ENCODE peak calls at places on chromosomes 1 and 21, in nine cellular contexts. One of them, this sample, is unnamed.

GRCh38 chr1:244915736-244916135 is 51.4 kb upstream of the HNRNPU start:
- DNase-seq in fibroblast of pulmonary artery: no peak
- DNase-seq in IMR-90: no peak
- DNase-seq in right lobe of liver: no peak
- DNase-seq in PC-3: no peak
- DNase-seq in heart right ventricle: no peak
- DNase-seq in neural progenitor cell: no peak
- DNase-seq in tibial artery: no peak
- DNase-seq in left ventricle myocardium inferior: no peak
- DNase-seq in this sample: no peak

GRCh38 chr1:157966034-157966671 is 27.3 kb upstream of the KIRREL1 start:
- DNase-seq in fibroblast of pulmonary artery: peak; percentile 65
- DNase-seq in IMR-90: peak; percentile 82
- DNase-seq in right lobe of liver: peak; percentile 59
- DNase-seq in PC-3: no peak
- DNase-seq in heart right ventricle: no peak
- DNase-seq in neural progenitor cell: no peak
- DNase-seq in tibial artery: no peak
- DNase-seq in left ventricle myocardium inferior: no peak
- DNase-seq in this sample: peak; percentile 32

GRCh38 chr1:173212952-173213491 is 5.9 kb upstream of the TNFSF4 start:
- DNase-seq in fibroblast of pulmonary artery: no peak
- DNase-seq in IMR-90: no peak
- DNase-seq in right lobe of liver: no peak
- DNase-seq in PC-3: no peak
- DNase-seq in heart right ventricle: no peak
- DNase-seq in neural progenitor cell: no peak
- DNase-seq in tibial artery: no peak
- DNase-seq in left ventricle myocardium inferior: no peak
- DNase-seq in this sample: no peak

GRCh38 chr1:228148971-228149340 is 774 bp upstream of the GJC2 start:
- DNase-seq in fibroblast of pulmonary artery: no peak
- DNase-seq in IMR-90: no peak
- DNase-seq in right lobe of liver: no peak
- DNase-seq in PC-3: no peak
- DNase-seq in heart right ventricle: no peak
- DNase-seq in neural progenitor cell: no peak
- DNase-seq in tibial artery: no peak
- DNase-seq in left ventricle myocardium inferior: no peak
- DNase-seq in this sample: no peak

GRCh38 chr1:31297273-31298247 is 728 bp downstream of the ZCCHC17 start:
- DNase-seq in fibroblast of pulmonary artery: peak; percentile 31
- DNase-seq in IMR-90: peak; percentile 37
- DNase-seq in right lobe of liver: no peak
- DNase-seq in PC-3: peak; percentile 16
- DNase-seq in heart right ventricle: no peak
- DNase-seq in neural progenitor cell: peak; percentile 29
- DNase-seq in tibial artery: no peak
- DNase-seq in left ventricle myocardium inferior: no peak
- DNase-seq in this sample: peak; percentile 10

GRCh38 chr1:182430263-182431068 is 19.5 kb upstream of the RGSL1 start:
- DNase-seq in fibroblast of pulmonary artery: peak; percentile 25
- DNase-seq in IMR-90: peak; percentile 42
- DNase-seq in right lobe of liver: no peak
- DNase-seq in PC-3: peak; percentile 2
- DNase-seq in heart right ventricle: no peak
- DNase-seq in neural progenitor cell: no peak
- DNase-seq in tibial artery: no peak
- DNase-seq in left ventricle myocardium inferior: no peak
- DNase-seq in this sample: peak; percentile 6

GRCh38 chr1:206513312-206514111 is 6.2 kb downstream of the RASSF5 start:
- DNase-seq in fibroblast of pulmonary artery: peak; percentile 88
- DNase-seq in IMR-90: peak; percentile 87
- DNase-seq in right lobe of liver: no peak
- DNase-seq in PC-3: peak; percentile 98
- DNase-seq in heart right ventricle: peak; percentile 68
- DNase-seq in neural progenitor cell: no peak
- DNase-seq in tibial artery: peak; percentile 77
- DNase-seq in left ventricle myocardium inferior: peak; percentile 70
- DNase-seq in this sample: peak; percentile 97

GRCh38 chr1:236907205-236907604 is 97.0 kb downstream of the MT1HL1 start:
- DNase-seq in fibroblast of pulmonary artery: no peak
- DNase-seq in IMR-90: no peak
- DNase-seq in right lobe of liver: no peak
- DNase-seq in PC-3: no peak
- DNase-seq in heart right ventricle: no peak
- DNase-seq in neural progenitor cell: peak; percentile 24
- DNase-seq in tibial artery: no peak
- DNase-seq in left ventricle myocardium inferior: no peak
- DNase-seq in this sample: no peak

GRCh38 chr1:27602510-27603319 is 1.2 kb downstream of the AHDC1 start:
- DNase-seq in fibroblast of pulmonary artery: no peak
- DNase-seq in IMR-90: peak; percentile 31
- DNase-seq in right lobe of liver: peak; percentile 74
- DNase-seq in PC-3: peak; percentile 45
- DNase-seq in heart right ventricle: peak; percentile 69
- DNase-seq in neural progenitor cell: peak; percentile 77
- DNase-seq in tibial artery: peak; percentile 67
- DNase-seq in left ventricle myocardium inferior: peak; percentile 61
- DNase-seq in this sample: no peak

GRCh38 chr21:41071410-41071809 is 96.5 kb upstream of the BACE2 start:
- DNase-seq in fibroblast of pulmonary artery: no peak
- DNase-seq in IMR-90: no peak
- DNase-seq in right lobe of liver: no peak
- DNase-seq in PC-3: peak; percentile 5
- DNase-seq in heart right ventricle: no peak
- DNase-seq in neural progenitor cell: peak; percentile 59
- DNase-seq in tibial artery: no peak
- DNase-seq in left ventricle myocardium inferior: no peak
- DNase-seq in this sample: no peak

GRCh38 chr1:225700164-225700740 is 47.3 kb upstream of the ENAH start:
- DNase-seq in fibroblast of pulmonary artery: peak; percentile 97
- DNase-seq in IMR-90: peak; percentile 98
- DNase-seq in right lobe of liver: no peak
- DNase-seq in PC-3: peak; percentile 99
- DNase-seq in heart right ventricle: no peak
- DNase-seq in neural progenitor cell: peak; percentile 22
- DNase-seq in tibial artery: peak; percentile 26
- DNase-seq in left ventricle myocardium inferior: no peak
- DNase-seq in this sample: peak; percentile 98

GRCh38 chr1:221813887-221814286 is 72.0 kb upstream of the DUSP10 start:
- DNase-seq in fibroblast of pulmonary artery: no peak
- DNase-seq in IMR-90: no peak
- DNase-seq in right lobe of liver: no peak
- DNase-seq in PC-3: peak; percentile 27
- DNase-seq in heart right ventricle: no peak
- DNase-seq in neural progenitor cell: no peak
- DNase-seq in tibial artery: no peak
- DNase-seq in left ventricle myocardium inferior: no peak
- DNase-seq in this sample: no peak

GRCh38 chr1:221815660-221816059 is 73.8 kb upstream of the DUSP10 start:
- DNase-seq in fibroblast of pulmonary artery: peak; percentile 17
- DNase-seq in IMR-90: no peak
- DNase-seq in right lobe of liver: no peak
- DNase-seq in PC-3: no peak
- DNase-seq in heart right ventricle: no peak
- DNase-seq in neural progenitor cell: no peak
- DNase-seq in tibial artery: no peak
- DNase-seq in left ventricle myocardium inferior: no peak
- DNase-seq in this sample: no peak

GRCh38 chr1:221810406-221810805 is 68.5 kb upstream of the DUSP10 start:
- DNase-seq in fibroblast of pulmonary artery: peak; percentile 42
- DNase-seq in IMR-90: peak; percentile 90
- DNase-seq in right lobe of liver: no peak
- DNase-seq in PC-3: peak; percentile 98
- DNase-seq in heart right ventricle: no peak
- DNase-seq in neural progenitor cell: no peak
- DNase-seq in tibial artery: no peak
- DNase-seq in left ventricle myocardium inferior: no peak
- DNase-seq in this sample: peak; percentile 18

GRCh38 chr1:221812088-221812752 is 70.3 kb upstream of the DUSP10 start:
- DNase-seq in fibroblast of pulmonary artery: no peak
- DNase-seq in IMR-90: no peak
- DNase-seq in right lobe of liver: no peak
- DNase-seq in PC-3: no peak
- DNase-seq in heart right ventricle: no peak
- DNase-seq in neural progenitor cell: no peak
- DNase-seq in tibial artery: no peak
- DNase-seq in left ventricle myocardium inferior: no peak
- DNase-seq in this sample: no peak

DNA sequence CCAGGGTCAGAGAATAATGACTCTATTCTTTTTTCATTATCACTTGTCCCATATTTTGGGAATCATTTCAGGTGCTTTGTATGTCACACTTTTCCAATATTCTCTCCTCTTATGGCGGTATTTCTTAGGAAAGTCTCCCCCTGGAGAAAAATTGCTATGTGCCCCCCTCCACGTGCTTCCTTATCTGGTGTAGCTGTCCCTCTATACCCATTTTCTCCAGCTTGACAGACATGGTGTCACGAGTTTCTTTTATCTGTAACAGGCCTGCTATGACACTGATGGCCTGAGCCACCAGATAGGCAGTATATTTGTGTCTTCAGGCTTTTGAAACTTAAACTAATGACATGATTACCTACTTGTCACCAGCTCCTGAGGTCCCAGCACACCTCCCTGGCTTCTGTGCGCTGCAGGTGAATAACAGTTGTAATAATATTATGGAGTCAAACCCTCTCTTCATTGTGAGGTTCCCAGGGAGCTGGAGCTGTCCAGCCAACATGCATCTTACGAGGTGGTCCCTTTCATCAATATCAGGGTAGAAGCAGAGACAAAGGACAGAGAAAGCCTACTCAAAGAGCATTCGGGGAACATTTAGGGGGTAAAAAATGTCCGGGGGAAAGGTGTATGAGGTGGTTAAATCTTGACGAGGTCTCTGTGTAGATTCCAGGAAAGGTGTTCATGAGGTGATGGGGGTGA is 71.2 kb upstream of the DUSP10 start:
- DNase-seq in fibroblast of pulmonary artery: no peak
- DNase-seq in IMR-90: no peak
- DNase-seq in right lobe of liver: no peak
- DNase-seq in PC-3: no peak
- DNase-seq in heart right ventricle: no peak
- DNase-seq in neural progenitor cell: no peak
- DNase-seq in tibial artery: no peak
- DNase-seq in left ventricle myocardium inferior: no peak
- DNase-seq in this sample: no peak
- TF ChIP-seq CTCF in fibroblast of pulmonary artery: no peak
- TF ChIP-seq CTCF in IMR-90: no peak
- TF ChIP-seq CTCF in right lobe of liver: no peak
- TF ChIP-seq CTCF in PC-3: no peak
- TF ChIP-seq CTCF in heart right ventricle: no peak
- TF ChIP-seq CTCF in neural progenitor cell: no peak
- TF ChIP-seq CTCF in tibial artery: no peak
- TF ChIP-seq CTCF in left ventricle myocardium inferior: no peak
- TF ChIP-seq CTCF in this sample: no peak

DNA sequence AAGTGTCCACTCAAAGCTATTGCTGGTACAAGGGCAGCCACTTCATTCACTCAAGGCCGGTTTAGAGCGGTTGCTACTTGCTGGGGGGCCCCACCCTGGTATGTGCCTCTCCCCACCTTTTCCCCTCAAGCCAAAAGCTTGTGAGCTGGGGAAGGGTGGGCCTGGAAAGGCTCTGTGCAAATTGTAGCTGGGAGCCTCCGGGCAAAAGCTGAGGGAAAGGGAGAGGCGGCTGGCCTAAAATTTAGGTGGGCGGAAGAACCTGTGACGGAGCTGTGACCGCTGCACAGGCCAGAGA is 306 bp upstream of the SH3D21 start:
- DNase-seq in fibroblast of pulmonary artery: no peak
- DNase-seq in IMR-90: no peak
- DNase-seq in right lobe of liver: no peak
- DNase-seq in PC-3: no peak
- DNase-seq in heart right ventricle: no peak
- DNase-seq in neural progenitor cell: no peak
- DNase-seq in tibial artery: no peak
- DNase-seq in left ventricle myocardium inferior: no peak
- DNase-seq in this sample: no peak
- H3K4me3 ChIP-seq in fibroblast of pulmonary artery: no peak overlapping the region
- H3K4me3 ChIP-seq in IMR-90: no peak overlapping the region
- H3K4me3 ChIP-seq in right lobe of liver: no peak overlapping the region
- H3K4me3 ChIP-seq in PC-3: peak overlapping the region; percentile 83
- H3K4me3 ChIP-seq in heart right ventricle: peak overlapping the region; percentile 82
- H3K4me3 ChIP-seq in neural progenitor cell: peak overlapping the region; percentile 80
- H3K4me3 ChIP-seq in tibial artery: peak overlapping the region; percentile 64
- H3K4me3 ChIP-seq in left ventricle myocardium inferior: peak overlapping the region; percentile 81
- H3K4me3 ChIP-seq in this sample: no peak overlapping the region

DNA sequence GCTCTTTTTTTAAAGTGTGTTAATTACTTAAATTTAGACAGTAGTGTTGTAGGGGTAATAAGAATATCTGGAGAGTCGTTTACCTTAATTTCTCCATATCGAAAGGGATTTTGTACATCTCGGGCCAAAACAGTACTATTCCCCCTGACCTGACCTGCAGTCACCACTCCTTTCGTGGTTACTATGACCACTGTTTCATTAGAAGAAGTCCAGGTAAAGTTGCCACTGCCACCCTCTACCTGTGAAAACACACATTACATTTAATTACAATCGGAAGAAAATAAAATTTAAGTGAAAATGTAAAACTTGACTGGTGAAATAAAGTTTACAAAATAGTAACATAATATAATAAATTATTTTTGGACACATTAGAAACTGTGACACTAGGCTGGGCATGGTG is 37.2 kb downstream of the NUP210L start:
- DNase-seq in fibroblast of pulmonary artery: no peak
- DNase-seq in IMR-90: no peak
- DNase-seq in right lobe of liver: no peak
- DNase-seq in PC-3: no peak
- DNase-seq in heart right ventricle: no peak
- DNase-seq in neural progenitor cell: no peak
- DNase-seq in tibial artery: no peak
- DNase-seq in left ventricle myocardium inferior: no peak
- DNase-seq in this sample: no peak
- TF ChIP-seq CTCF in fibroblast of pulmonary artery: no peak
- TF ChIP-seq CTCF in IMR-90: no peak
- TF ChIP-seq CTCF in right lobe of liver: no peak
- TF ChIP-seq CTCF in PC-3: peak; percentile 29
- TF ChIP-seq CTCF in heart right ventricle: no peak
- TF ChIP-seq CTCF in neural progenitor cell: no peak
- TF ChIP-seq CTCF in tibial artery: no peak
- TF ChIP-seq CTCF in left ventricle myocardium inferior: no peak
- TF ChIP-seq CTCF in this sample: no peak

DNA sequence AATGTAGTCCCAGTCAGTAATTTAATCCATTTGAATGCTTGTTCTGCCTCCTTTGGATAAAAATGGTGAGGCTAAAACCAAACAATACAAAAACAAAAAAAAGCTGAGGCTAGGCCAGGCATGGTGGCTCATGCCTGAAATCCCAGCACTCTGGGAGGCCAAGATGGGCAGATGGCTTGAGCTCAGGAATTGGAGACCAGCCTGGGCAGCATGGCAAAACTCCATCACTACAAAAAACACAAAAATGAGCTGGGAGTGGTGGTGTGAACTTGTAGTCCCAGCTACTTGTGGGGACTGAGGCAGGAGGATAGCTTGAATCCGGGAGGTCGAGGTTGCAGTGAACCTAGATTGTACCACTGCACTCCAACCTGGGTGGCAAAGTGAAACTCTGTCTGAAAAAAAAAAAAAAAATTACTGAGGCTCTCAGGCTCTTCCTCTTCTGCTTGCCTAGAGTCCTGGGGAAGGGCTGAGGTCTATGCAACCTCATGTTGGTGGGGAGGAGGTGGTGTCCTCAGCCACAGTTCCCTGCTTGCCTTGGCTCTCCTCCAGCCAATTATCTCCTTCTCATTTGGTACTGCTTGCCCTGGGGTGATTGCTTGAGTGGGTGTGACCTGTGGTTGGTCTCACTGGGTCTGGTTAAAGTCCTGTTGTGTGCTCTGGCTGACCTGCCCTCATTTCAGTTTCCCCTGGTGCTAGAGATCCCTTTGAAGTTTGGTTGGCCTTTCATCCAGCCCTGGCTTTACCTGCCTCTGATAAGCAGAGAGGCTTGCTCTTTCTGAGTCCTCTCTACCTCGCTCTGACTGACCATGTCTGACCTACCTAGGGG is 20.9 kb downstream of the S1PR1 start:
- DNase-seq in fibroblast of pulmonary artery: no peak
- DNase-seq in IMR-90: no peak
- DNase-seq in right lobe of liver: peak; percentile 66
- DNase-seq in PC-3: peak; percentile 49
- DNase-seq in heart right ventricle: no peak
- DNase-seq in neural progenitor cell: no peak
- DNase-seq in tibial artery: no peak
- DNase-seq in left ventricle myocardium inferior: no peak
- DNase-seq in this sample: peak; percentile 13
- H3K4me3 ChIP-seq in fibroblast of pulmonary artery: no peak overlapping the region
- H3K4me3 ChIP-seq in IMR-90: no peak overlapping the region
- H3K4me3 ChIP-seq in right lobe of liver: no peak overlapping the region
- H3K4me3 ChIP-seq in PC-3: no peak overlapping the region
- H3K4me3 ChIP-seq in heart right ventricle: no peak overlapping the region
- H3K4me3 ChIP-seq in neural progenitor cell: no peak overlapping the region
- H3K4me3 ChIP-seq in tibial artery: no peak overlapping the region
- H3K4me3 ChIP-seq in left ventricle myocardium inferior: no peak overlapping the region
- H3K4me3 ChIP-seq in this sample: no peak overlapping the region

This sample was measured in fibroblast of the aortic adventitia.